ENCODE peak calls at places on chromosomes 16 and 17, in nine cellular contexts. One of them, this sample, is unnamed.

GRCh38 chr17:76997981-76998531 is 129.9 kb downstream of the MGAT5B start:
- DNase-seq in MV-4-11: peak; percentile 78
- DNase-seq in KBM-7: peak; percentile 92
- DNase-seq in AG04450: no peak
- DNase-seq in activated CD8-positive, alpha-beta memory T cell treated with anti-CD3 and anti-CD28 coated beads, Interleukin-2, amount 50 U/mL, for 48 hours: peak; percentile 61
- DNase-seq in effector CD4-positive, alpha-beta T cell: peak; percentile 34
- DNase-seq in SK-MEL-5: no peak
- DNase-seq in non-pigmented ciliary epithelial cell: no peak
- DNase-seq in C1 segment of cervical spinal cord: no peak
- DNase-seq in this sample: no peak

GRCh38 chr17:12098568-12098967 is 77.9 kb downstream of the MAP2K4 start:
- DNase-seq in AG04450: no peak
- DNase-seq in MV-4-11: no peak
- DNase-seq in KBM-7: no peak
- DNase-seq in effector CD4-positive, alpha-beta T cell: no peak
- DNase-seq in C1 segment of cervical spinal cord: no peak
- DNase-seq in non-pigmented ciliary epithelial cell: no peak
- DNase-seq in SK-MEL-5: no peak
- DNase-seq in activated CD8-positive, alpha-beta memory T cell treated with anti-CD3 and anti-CD28 coated beads, Interleukin-2, amount 50 U/mL, for 48 hours: no peak
- DNase-seq in this sample: no peak

GRCh38 chr17:14813649-14814048 is 451.5 kb downstream of the PMP22 start:
- DNase-seq in activated CD8-positive, alpha-beta memory T cell treated with anti-CD3 and anti-CD28 coated beads, Interleukin-2, amount 50 U/mL, for 48 hours: peak; percentile 50
- DNase-seq in MV-4-11: peak; percentile 54
- DNase-seq in KBM-7: peak; percentile 65
- DNase-seq in AG04450: no peak
- DNase-seq in effector CD4-positive, alpha-beta T cell: no peak
- DNase-seq in C1 segment of cervical spinal cord: no peak
- DNase-seq in SK-MEL-5: peak; percentile 63
- DNase-seq in non-pigmented ciliary epithelial cell: no peak
- DNase-seq in this sample: no peak

GRCh38 chr16:83826146-83826913 is 18.6 kb downstream of the HSBP1 start:
- DNase-seq in MV-4-11: peak; percentile 48
- DNase-seq in activated CD8-positive, alpha-beta memory T cell treated with anti-CD3 and anti-CD28 coated beads, Interleukin-2, amount 50 U/mL, for 48 hours: peak; percentile 94
- DNase-seq in non-pigmented ciliary epithelial cell: peak; percentile 34
- DNase-seq in SK-MEL-5: peak; percentile 71
- DNase-seq in effector CD4-positive, alpha-beta T cell: peak; percentile 66
- DNase-seq in KBM-7: peak; percentile 78
- DNase-seq in C1 segment of cervical spinal cord: no peak
- DNase-seq in AG04450: peak; percentile 71
- DNase-seq in this sample: no peak

GRCh38 chr17:75404739-75405364 is 626 bp downstream of the GRB2 start:
- DNase-seq in C1 segment of cervical spinal cord: no peak
- DNase-seq in activated CD8-positive, alpha-beta memory T cell treated with anti-CD3 and anti-CD28 coated beads, Interleukin-2, amount 50 U/mL, for 48 hours: peak; percentile 81
- DNase-seq in SK-MEL-5: peak; percentile 48
- DNase-seq in effector CD4-positive, alpha-beta T cell: peak; percentile 39
- DNase-seq in AG04450: no peak
- DNase-seq in non-pigmented ciliary epithelial cell: no peak
- DNase-seq in MV-4-11: no peak
- DNase-seq in KBM-7: peak; percentile 63
- DNase-seq in this sample: no peak

GRCh38 chr16:85662976-85663830 is 25.6 kb downstream of the GINS2 start:
- DNase-seq in non-pigmented ciliary epithelial cell: no peak
- DNase-seq in MV-4-11: no peak
- DNase-seq in AG04450: no peak
- DNase-seq in SK-MEL-5: no peak
- DNase-seq in KBM-7: no peak
- DNase-seq in activated CD8-positive, alpha-beta memory T cell treated with anti-CD3 and anti-CD28 coated beads, Interleukin-2, amount 50 U/mL, for 48 hours: no peak
- DNase-seq in C1 segment of cervical spinal cord: no peak
- DNase-seq in effector CD4-positive, alpha-beta T cell: no peak
- DNase-seq in this sample: no peak

GRCh38 chr17:45404870-45405249 is 27.8 kb downstream of the ARHGAP27 start:
- DNase-seq in activated CD8-positive, alpha-beta memory T cell treated with anti-CD3 and anti-CD28 coated beads, Interleukin-2, amount 50 U/mL, for 48 hours: no peak
- DNase-seq in SK-MEL-5: no peak
- DNase-seq in KBM-7: no peak
- DNase-seq in C1 segment of cervical spinal cord: no peak
- DNase-seq in effector CD4-positive, alpha-beta T cell: no peak
- DNase-seq in non-pigmented ciliary epithelial cell: no peak
- DNase-seq in AG04450: no peak
- DNase-seq in MV-4-11: no peak
- DNase-seq in this sample: no peak

GRCh38 chr16:29820271-29820701 is at the start of gene MVP:
- DNase-seq in KBM-7: peak; percentile 51
- DNase-seq in effector CD4-positive, alpha-beta T cell: no peak
- DNase-seq in SK-MEL-5: peak; percentile 49
- DNase-seq in activated CD8-positive, alpha-beta memory T cell treated with anti-CD3 and anti-CD28 coated beads, Interleukin-2, amount 50 U/mL, for 48 hours: peak; percentile 83
- DNase-seq in AG04450: no peak
- DNase-seq in non-pigmented ciliary epithelial cell: no peak
- DNase-seq in C1 segment of cervical spinal cord: no peak
- DNase-seq in MV-4-11: peak; percentile 70
- DNase-seq in this sample: no peak

GRCh38 chr17:33725675-33726271 is 432.7 kb upstream of the ASIC2 start:
- DNase-seq in C1 segment of cervical spinal cord: no peak
- DNase-seq in MV-4-11: peak; percentile 8
- DNase-seq in non-pigmented ciliary epithelial cell: no peak
- DNase-seq in SK-MEL-5: peak; percentile 64
- DNase-seq in effector CD4-positive, alpha-beta T cell: no peak
- DNase-seq in AG04450: no peak
- DNase-seq in KBM-7: peak; percentile 35
- DNase-seq in activated CD8-positive, alpha-beta memory T cell treated with anti-CD3 and anti-CD28 coated beads, Interleukin-2, amount 50 U/mL, for 48 hours: peak; percentile 57
- DNase-seq in this sample: no peak

GRCh38 chr16:15949210-15950166 is at the start of gene ABCC1:
- DNase-seq in AG04450: no peak
- DNase-seq in SK-MEL-5: peak; percentile 36
- DNase-seq in effector CD4-positive, alpha-beta T cell: peak; percentile 50
- DNase-seq in non-pigmented ciliary epithelial cell: no peak
- DNase-seq in MV-4-11: no peak
- DNase-seq in activated CD8-positive, alpha-beta memory T cell treated with anti-CD3 and anti-CD28 coated beads, Interleukin-2, amount 50 U/mL, for 48 hours: peak; percentile 84
- DNase-seq in C1 segment of cervical spinal cord: no peak
- DNase-seq in KBM-7: peak; percentile 36
- DNase-seq in this sample: no peak

GRCh38 chr17:57955183-57955952 is at the start of gene CUEDC1:
- DNase-seq in SK-MEL-5: peak; percentile 68
- DNase-seq in C1 segment of cervical spinal cord: no peak
- DNase-seq in activated CD8-positive, alpha-beta memory T cell treated with anti-CD3 and anti-CD28 coated beads, Interleukin-2, amount 50 U/mL, for 48 hours: peak; percentile 83
- DNase-seq in non-pigmented ciliary epithelial cell: no peak
- DNase-seq in effector CD4-positive, alpha-beta T cell: peak; percentile 52
- DNase-seq in MV-4-11: peak; percentile 7
- DNase-seq in KBM-7: no peak
- DNase-seq in AG04450: no peak
- DNase-seq in this sample: no peak

GRCh38 chr16:15777533-15778203 is 79.2 kb downstream of the MYH11 start:
- DNase-seq in AG04450: peak; percentile 43
- DNase-seq in activated CD8-positive, alpha-beta memory T cell treated with anti-CD3 and anti-CD28 coated beads, Interleukin-2, amount 50 U/mL, for 48 hours: no peak
- DNase-seq in effector CD4-positive, alpha-beta T cell: no peak
- DNase-seq in non-pigmented ciliary epithelial cell: no peak
- DNase-seq in SK-MEL-5: peak; percentile 66
- DNase-seq in KBM-7: peak; percentile 78
- DNase-seq in MV-4-11: peak; percentile 45
- DNase-seq in C1 segment of cervical spinal cord: no peak
- DNase-seq in this sample: peak; percentile 28

GRCh38 chr16:27246439-27246838 is 22.1 kb downstream of the NSMCE1 start:
- DNase-seq in effector CD4-positive, alpha-beta T cell: no peak
- DNase-seq in C1 segment of cervical spinal cord: no peak
- DNase-seq in KBM-7: no peak
- DNase-seq in AG04450: no peak
- DNase-seq in MV-4-11: no peak
- DNase-seq in SK-MEL-5: no peak
- DNase-seq in non-pigmented ciliary epithelial cell: no peak
- DNase-seq in activated CD8-positive, alpha-beta memory T cell treated with anti-CD3 and anti-CD28 coated beads, Interleukin-2, amount 50 U/mL, for 48 hours: peak; percentile 48
- DNase-seq in this sample: no peak

GRCh38 chr16:58099956-58100300 is 29.3 kb downstream of the CFAP20 start:
- DNase-seq in C1 segment of cervical spinal cord: no peak
- DNase-seq in non-pigmented ciliary epithelial cell: no peak
- DNase-seq in AG04450: no peak
- DNase-seq in effector CD4-positive, alpha-beta T cell: no peak
- DNase-seq in MV-4-11: no peak
- DNase-seq in SK-MEL-5: no peak
- DNase-seq in activated CD8-positive, alpha-beta memory T cell treated with anti-CD3 and anti-CD28 coated beads, Interleukin-2, amount 50 U/mL, for 48 hours: no peak
- DNase-seq in KBM-7: no peak
- DNase-seq in this sample: no peak

GRCh38 chr17:37821025-37821713 is 76.3 kb upstream of the HNF1B start:
- DNase-seq in activated CD8-positive, alpha-beta memory T cell treated with anti-CD3 and anti-CD28 coated beads, Interleukin-2, amount 50 U/mL, for 48 hours: no peak
- DNase-seq in KBM-7: no peak
- DNase-seq in AG04450: no peak
- DNase-seq in non-pigmented ciliary epithelial cell: no peak
- DNase-seq in SK-MEL-5: no peak
- DNase-seq in C1 segment of cervical spinal cord: no peak
- DNase-seq in effector CD4-positive, alpha-beta T cell: no peak
- DNase-seq in MV-4-11: no peak
- DNase-seq in this sample: no peak

GRCh38 chr17:29444589-29444988 is 54.4 kb downstream of the TAOK1 start:
- DNase-seq in C1 segment of cervical spinal cord: no peak
- DNase-seq in activated CD8-positive, alpha-beta memory T cell treated with anti-CD3 and anti-CD28 coated beads, Interleukin-2, amount 50 U/mL, for 48 hours: no peak
- DNase-seq in KBM-7: no peak
- DNase-seq in AG04450: no peak
- DNase-seq in effector CD4-positive, alpha-beta T cell: no peak
- DNase-seq in SK-MEL-5: no peak
- DNase-seq in non-pigmented ciliary epithelial cell: peak; percentile 11
- DNase-seq in MV-4-11: no peak
- DNase-seq in this sample: no peak

GRCh38 chr17:69059458-69060205 is 1.1 kb downstream of the ABCA9 start:
- DNase-seq in C1 segment of cervical spinal cord: no peak
- DNase-seq in non-pigmented ciliary epithelial cell: no peak
- DNase-seq in effector CD4-positive, alpha-beta T cell: no peak
- DNase-seq in KBM-7: peak; percentile 41
- DNase-seq in MV-4-11: no peak
- DNase-seq in AG04450: no peak
- DNase-seq in SK-MEL-5: no peak
- DNase-seq in activated CD8-positive, alpha-beta memory T cell treated with anti-CD3 and anti-CD28 coated beads, Interleukin-2, amount 50 U/mL, for 48 hours: no peak
- DNase-seq in this sample: no peak